ENCODE peak calls at places on chromosomes 3 and 15, in ten cellular contexts. P is NCI-H1092; M is omental fat pad; J is dermis microvascular lymphatic vessel endothelial cell; S is HCT116; K is LoVo; F is left ventricle myocardium inferior; V is T-helper 2 cell; B is activated CD8-positive, alpha-beta T cell treated with anti-CD3 and anti-CD28 coated beads for 36 hours; D is Karpas-422. H is an unnamed sample.

GRCh38 chr3:41933154-41933676 is 28.7 kb downstream of the ULK4 start:
- DNase-seq in P (no peak), M (no peak), J (peak; percentile 46), S (no peak), K (peak; percentile 32), F (no peak), V (no peak), B (no peak), D (peak; percentile 32), H (no peak)

GRCh38 chr3:78969483-78969882 is 798.3 kb downstream of the ROBO1 start:
- DNase-seq in P (no peak), M (no peak), J (no peak), S (no peak), K (no peak), F (no peak), V (no peak), B (no peak), D (no peak), H (no peak)

GRCh38 chr3:42403737-42404136 is 6.7 kb downstream of the LYZL4 start:
- DNase-seq in P (no peak), M (no peak), J (no peak), S (no peak), K (no peak), F (no peak), V (no peak), B (peak; percentile 48), D (no peak), H (no peak)

GRCh38 chr3:184277366-184277765 is 1.5 kb downstream of the ECE2 start:
- DNase-seq in P (no peak), M (no peak), J (no peak), S (no peak), K (no peak), F (no peak), V (no peak), B (no peak), D (no peak), H (no peak)

GRCh38 chr15:89052474-89052873 is 35.8 kb upstream of the ABHD2 start:
- DNase-seq in P (no peak), M (no peak), J (no peak), S (no peak), K (no peak), F (no peak), V (no peak), B (no peak), D (no peak), H (no peak)

GRCh38 chr3:175338775-175339535 is 479.8 kb downstream of the NAALADL2 start:
- DNase-seq in P (no peak), M (no peak), J (no peak), S (peak; percentile 63), K (peak; percentile 19), F (no peak), V (no peak), B (no peak), D (no peak), H (no peak)

GRCh38 chr3:95210878-95211277 is 1148.0 kb downstream of the NSUN3 start:
- DNase-seq in P (no peak), M (no peak), J (no peak), S (no peak), K (no peak), F (no peak), V (no peak), B (no peak), D (no peak), H (no peak)

GRCh38 chr3:107523361-107524213 is 825 bp downstream of the BBX start:
- DNase-seq in P (no peak), M (no peak), J (peak; percentile 58), S (no peak), K (peak; percentile 38), F (peak; percentile 49), V (peak; percentile 44), B (peak; percentile 61), D (peak; percentile 76), H (peak; percentile 37)

GRCh38 chr3:30667250-30667585 is 60.8 kb downstream of the TGFBR2 start:
- DNase-seq in P (no peak), M (no peak), J (peak; percentile 76), S (no peak), K (no peak), F (no peak), V (no peak), B (peak; percentile 71), D (no peak), H (no peak)

GRCh38 chr3:73009750-73010149 is 13.1 kb downstream of the PPP4R2 start:
- DNase-seq in P (no peak), M (no peak), J (no peak), S (no peak), K (no peak), F (no peak), V (no peak), B (no peak), D (no peak), H (no peak)

GRCh38 chr3:161420746-161421145 is 49.4 kb upstream of the SPTSSB start:
- DNase-seq in P (no peak), M (no peak), J (peak; percentile 33), S (no peak), K (no peak), F (no peak), V (no peak), B (no peak), D (no peak), H (no peak)

GRCh38 chr3:115680802-115681345 is 57.6 kb downstream of the GAP43 start:
- DNase-seq in P (no peak), M (no peak), J (no peak), S (no peak), K (no peak), F (no peak), V (no peak), B (no peak), D (no peak), H (no peak)

H was measured in CD4-positive, alpha-beta T cell.